ENCODE peak calls at places on chromosomes 4 and X, in four cellular contexts. N, Q, D and X are unnamed samples.

GRCh38 chrX:9356846-9357245 is 108.0 kb upstream of the TBL1X start:
- DNase-seq in D (no peak), Q (peak; percentile 17), N (no peak), X (no peak)

GRCh38 chr4:186657766-186658165 is 65.9 kb downstream of the FAT1 start:
- DNase-seq in Q (peak; percentile 75), N (no peak), D (no peak), X (no peak)

GRCh38 chrX:17655232-17656034 is 81.9 kb upstream of the SCML1 start:
- DNase-seq in N (no peak), Q (no peak), D (no peak), X (no peak)

GRCh38 chrX:119885554-119886428 is 9.9 kb upstream of the AKAP14 start:
- DNase-seq in D (no peak), Q (peak; percentile 58), N (no peak), X (no peak)

GRCh38 chr4:130563185-130563890 is 1467.4 kb downstream of the C4orf33 start:
- DNase-seq in N (peak; percentile 60), Q (peak; percentile 65), D (peak; percentile 51), X (no peak)

GRCh38 chr4:168309781-168310180 is 8.8 kb downstream of the DDX60 start:
- DNase-seq in N (peak; percentile 79), D (no peak), Q (peak; percentile 36), X (peak; percentile 36)

GRCh38 chr4:173765731-173766130 is 235.7 kb upstream of the HAND2 start:
- DNase-seq in D (no peak), Q (no peak), N (no peak), X (no peak)

GRCh38 chrX:48631376-48632090 is 34.2 kb downstream of the WDR13 start:
- DNase-seq in N (peak; percentile 87), D (peak; percentile 81), Q (peak; percentile 90), X (peak; percentile 74)

GRCh38 chr4:68948044-68948743 is 3.4 kb downstream of the UGT2A3 start:
- DNase-seq in N (no peak), Q (no peak), D (no peak), X (no peak)

GRCh38 chr4:3331511-3332394 is 38.9 kb downstream of the RGS12 start:
- DNase-seq in Q (no peak), D (no peak), N (no peak), X (no peak)

GRCh38 chr4:141142423-141142822 is 9.2 kb upstream of the RNF150 start:
- DNase-seq in Q (no peak), N (no peak), D (no peak), X (no peak)

GRCh38 chr4:101699441-101700117 is 91.0 kb upstream of the BANK1 start:
- DNase-seq in Q (no peak), D (no peak), N (no peak), X (no peak)

GRCh38 chrX:53290441-53291041 is 9.2 kb upstream of the IQSEC2 start:
- DNase-seq in Q (no peak), N (no peak), D (no peak), X (no peak)

GRCh38 chr4:98199247-98199646 is 56.0 kb upstream of the STPG2 start:
- DNase-seq in N (no peak), Q (no peak), D (no peak), X (no peak)

GRCh38 chr4:4486969-4487368 is 54.9 kb downstream of the STX18 start:
- DNase-seq in Q (no peak), N (no peak), D (no peak), X (no peak)

GRCh38 chrX:39532761-39533160 is 565.0 kb downstream of the BCOR start:
- DNase-seq in Q (no peak), N (no peak), D (no peak), X (no peak)

GRCh38 chr4:83568057-83568456 is 32.1 kb downstream of the GPAT3 start:
- DNase-seq in Q (no peak), N (no peak), D (no peak), X (no peak)

GRCh38 chr4:28010543-28011235 is 1150.0 kb downstream of the STIM2 start:
- DNase-seq in N (no peak), Q (no peak), D (no peak), X (no peak)

GRCh38 chr4:101145081-101145480 is 202.2 kb downstream of the PPP3CA start:
- DNase-seq in D (no peak), Q (no peak), N (no peak), X (no peak)

GRCh38 chrX:39527045-39527444 is 570.7 kb downstream of the BCOR start:
- DNase-seq in N (no peak), D (no peak), Q (peak; percentile 18), X (no peak)

GRCh38 chr4:83320548-83320947 is 14.1 kb downstream of the HPSE start:
- DNase-seq in D (no peak), N (no peak), Q (peak; percentile 61), X (no peak)

GRCh38 chr4:138639018-138639876 is 376.3 kb upstream of the NOCT start:
- DNase-seq in Q (peak; percentile 5), N (peak; percentile 15), D (no peak), X (no peak)

GRCh38 chr4:79964020-79964714 is 108.9 kb downstream of the ANTXR2 start:
- DNase-seq in D (no peak), N (no peak), Q (no peak), X (no peak)

GRCh38 chr4:60637976-60638375 is 562.1 kb upstream of the ADGRL3 start:
- DNase-seq in N (no peak), Q (no peak), D (no peak), X (no peak)

GRCh38 chr4:47287735-47288134 is 175.8 kb downstream of the COMMD8 start:
- DNase-seq in Q (peak; percentile 76), N (no peak), D (peak; percentile 34), X (no peak)

GRCh38 chr4:125316781-125317525 is 2.2 kb downstream of the FAT4 start:
- DNase-seq in D (no peak), N (peak; percentile 32), Q (peak; percentile 52), X (no peak)

GRCh38 chrX:135429429-135429828 is 7.7 kb downstream of the SMIM10L2A start:
- DNase-seq in Q (no peak), N (no peak), D (no peak), X (no peak)

GRCh38 chr4:120277509-120277908 is 210.9 kb upstream of the MAD2L1 start:
- DNase-seq in N (no peak), D (no peak), Q (no peak), X (no peak)

GRCh38 chr4:80219301-80220025 is 22.2 kb downstream of the PRDM8 start:
- DNase-seq in D (no peak), N (no peak), Q (peak; percentile 31), X (no peak)